ENCODE peak calls at places on chromosomes 7 and 10, in five cellular contexts. C is PC-3; A is GM12865; Z is BJ; M is naive thymus-derived CD4-positive, alpha-beta T cell. R is an unnamed sample.

GRCh38 chr7:149625947-149626392 is 128.4 kb upstream of the ZNF746 start:
- DNase-seq in C (no peak), A (no peak), Z (peak), M (no peak), R (no peak)

GRCh38 chr10:79483948-79484347 is 28.4 kb upstream of the EIF5AL1 start:
- DNase-seq in C (no peak), A (no peak), Z (peak), M (no peak), R (no peak)

GRCh38 chr10:70512149-70512611 is 33.6 kb downstream of the PALD1 start:
- DNase-seq in C (no peak), A (no peak), Z (no peak), M (no peak), R (no peak)

GRCh38 chr10:79335094-79335469 is 12.2 kb upstream of the PPIF start:
- DNase-seq in C (no peak), A (no peak), Z (no peak), M (no peak), R (no peak)

GRCh38 chr10:109996225-109996624 is 11.6 kb upstream of the ADD3 start:
- DNase-seq in C (peak), A (peak), Z (no peak), M (no peak), R (no peak)

GRCh38 chr7:155456772-155457543 is 971 bp upstream of the EN2 start:
- DNase-seq in C (peak), A (no peak), Z (no peak), M (no peak), R (no peak)

GRCh38 chr7:55382251-55382650 is 17.1 kb downstream of the LANCL2 start:
- DNase-seq in C (no peak), A (no peak), Z (no peak), M (no peak), R (no peak)

GRCh38 chr10:57624856-57625592 is 642.7 kb downstream of the IPMK start:
- DNase-seq in C (peak), A (no peak), Z (no peak), M (no peak), R (no peak)

GRCh38 chr7:39595102-39595620 is 28.2 kb upstream of the RALA start:
- DNase-seq in C (peak), A (no peak), Z (no peak), M (no peak), R (no peak)

GRCh38 chr7:118306771-118307170 is 82.3 kb downstream of the ANKRD7 start:
- DNase-seq in C (no peak), A (no peak), Z (no peak), M (no peak), R (no peak)

GRCh38 chr7:103902917-103903316 is 86.5 kb downstream of the RELN start:
- DNase-seq in C (no peak), A (no peak), Z (no peak), M (no peak), R (peak)

GRCh38 chr7:43538404-43538771 is 44.5 kb upstream of the STK17A start:
- DNase-seq in C (no peak), A (no peak), Z (no peak), M (no peak), R (no peak)

GRCh38 chr7:28623105-28623730 is 210.9 kb downstream of the CREB5 start:
- DNase-seq in C (peak), A (peak), Z (peak), M (no peak), R (no peak)

DNA sequence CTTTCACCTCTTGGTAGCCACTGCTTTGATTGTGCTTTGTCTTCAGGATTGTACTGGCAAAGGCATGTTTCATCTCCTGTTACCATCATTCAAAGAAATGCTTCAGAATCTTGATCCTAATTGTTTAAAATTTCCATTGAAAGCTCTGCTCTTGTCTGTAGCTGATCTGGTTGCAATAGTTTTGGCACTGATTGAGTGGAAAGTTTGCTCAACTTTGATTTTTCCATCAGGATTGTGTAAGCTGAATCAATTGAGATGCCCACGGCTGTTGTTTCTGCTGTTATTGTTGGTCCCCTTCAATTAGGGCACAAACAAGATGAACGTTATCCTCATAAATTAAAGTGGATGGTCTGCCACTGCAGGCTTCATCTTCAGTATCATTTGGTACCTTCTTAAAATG is 14.6 kb upstream of the NUB1 start:
- DNase-seq in C (no peak), A (no peak), Z (no peak), M (no peak), R (no peak)
- H3K4me3 ChIP-seq in C (no peak), A (no peak), Z (no peak), M (no peak), R (no peak)

GRCh38 chr7:100019908-100020307 is 4.5 kb downstream of the ZKSCAN1 start:
- DNase-seq in C (no peak), A (no peak), Z (no peak), M (no peak), R (no peak)

GRCh38 chr7:100016209-100016901 is 959 bp downstream of the ZKSCAN1 start:
- DNase-seq in C (no peak), A (no peak), Z (no peak), M (no peak), R (no peak)

GRCh38 chr7:100017875-100018274 is 2.5 kb downstream of the ZKSCAN1 start:
- DNase-seq in C (no peak), A (no peak), Z (no peak), M (no peak), R (no peak)

GRCh38 chr7:100015232-100016208 is at the start of gene ZKSCAN1:
- DNase-seq in C (peak), A (peak), Z (no peak), M (peak), R (peak)

DNA sequence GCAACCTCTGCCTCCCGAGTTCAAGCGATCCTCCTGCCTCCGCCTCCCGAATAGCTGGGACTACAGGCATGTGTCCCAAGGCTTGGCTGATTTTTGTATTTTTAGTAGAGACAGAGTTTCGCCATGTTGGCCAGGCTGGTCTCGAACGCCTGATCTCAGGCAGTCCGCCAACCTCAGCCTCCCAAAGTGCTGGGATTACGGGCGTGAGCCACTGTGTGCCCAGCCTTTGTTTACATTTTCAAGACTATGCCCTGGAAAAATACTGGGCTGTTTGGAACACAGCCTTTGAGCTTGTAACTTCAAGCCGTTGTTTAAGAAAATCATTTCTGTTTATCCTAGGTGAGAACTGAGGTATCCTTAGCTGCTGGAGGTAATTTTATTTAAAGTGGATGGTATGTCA is 1.9 kb downstream of the ZKSCAN1 start:
- DNase-seq in C (no peak), A (no peak), Z (no peak), M (no peak), R (no peak)
- H3K4me3 ChIP-seq in C (peak), A (no peak), Z (no peak), M (no peak), R (no peak)

DNA sequence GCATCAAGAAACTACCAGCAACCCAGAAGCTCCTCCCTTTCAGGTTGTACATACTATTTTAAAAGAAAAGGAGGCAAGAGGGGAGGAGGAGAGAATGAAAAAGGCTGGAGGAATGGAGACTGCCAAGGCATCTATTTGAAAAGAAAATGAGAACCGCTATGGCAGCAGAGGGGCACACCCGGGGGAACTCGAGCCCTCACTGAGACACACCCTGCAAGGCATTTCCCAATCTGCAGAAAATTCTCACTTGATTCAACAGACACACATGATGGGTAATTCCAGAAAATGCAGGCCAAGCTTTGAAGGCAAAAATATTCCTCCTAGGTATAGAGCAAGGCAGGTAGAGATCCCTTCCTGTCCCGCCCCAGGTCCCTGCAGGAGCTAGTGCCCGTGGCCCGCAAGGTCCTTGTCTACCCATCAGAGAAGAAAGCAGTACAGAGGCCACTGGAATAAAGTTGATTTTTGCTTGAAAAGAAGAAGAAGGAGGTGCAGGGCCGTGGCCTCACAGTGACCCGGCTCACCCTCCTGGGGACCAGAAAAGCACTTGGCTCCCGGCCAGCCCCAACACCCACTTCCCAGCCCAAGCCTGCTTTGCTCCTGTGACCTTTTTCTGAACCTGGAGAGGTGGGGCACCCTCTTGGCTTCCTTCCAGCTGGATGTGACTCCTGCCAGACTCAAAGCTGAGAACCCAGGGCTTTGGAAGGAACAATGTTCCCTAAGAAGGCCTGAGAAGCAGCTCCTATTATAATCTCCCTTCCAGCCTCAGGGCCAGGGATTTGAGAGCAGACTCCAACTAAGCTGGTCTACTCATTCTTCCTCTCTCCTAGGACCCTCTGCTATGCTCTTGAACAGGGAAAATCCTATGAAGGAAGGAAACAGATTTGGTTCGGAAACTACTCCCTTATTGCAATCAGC is 6.2 kb upstream of the PIK3CG start:
- DNase-seq in C (no peak), A (no peak), Z (no peak), M (peak), R (no peak)
- H3K4me3 ChIP-seq in C (no peak), A (no peak), Z (no peak), M (no peak), R (no peak)

GRCh38 chr10:132518572-132519381 is 18.8 kb upstream of the INPP5A start:
- DNase-seq in C (peak), A (no peak), Z (no peak), M (no peak), R (no peak)

GRCh38 chr10:132517951-132518521 is 19.6 kb upstream of the INPP5A start:
- DNase-seq in C (no peak), A (no peak), Z (no peak), M (no peak), R (no peak)

GRCh38 chr10:132514841-132515521 is 22.6 kb upstream of the INPP5A start:
- DNase-seq in C (no peak), A (no peak), Z (no peak), M (no peak), R (no peak)

GRCh38 chr10:132515811-132516726 is 21.5 kb upstream of the INPP5A start:
- DNase-seq in C (no peak), A (no peak), Z (no peak), M (no peak), R (no peak)

DNA sequence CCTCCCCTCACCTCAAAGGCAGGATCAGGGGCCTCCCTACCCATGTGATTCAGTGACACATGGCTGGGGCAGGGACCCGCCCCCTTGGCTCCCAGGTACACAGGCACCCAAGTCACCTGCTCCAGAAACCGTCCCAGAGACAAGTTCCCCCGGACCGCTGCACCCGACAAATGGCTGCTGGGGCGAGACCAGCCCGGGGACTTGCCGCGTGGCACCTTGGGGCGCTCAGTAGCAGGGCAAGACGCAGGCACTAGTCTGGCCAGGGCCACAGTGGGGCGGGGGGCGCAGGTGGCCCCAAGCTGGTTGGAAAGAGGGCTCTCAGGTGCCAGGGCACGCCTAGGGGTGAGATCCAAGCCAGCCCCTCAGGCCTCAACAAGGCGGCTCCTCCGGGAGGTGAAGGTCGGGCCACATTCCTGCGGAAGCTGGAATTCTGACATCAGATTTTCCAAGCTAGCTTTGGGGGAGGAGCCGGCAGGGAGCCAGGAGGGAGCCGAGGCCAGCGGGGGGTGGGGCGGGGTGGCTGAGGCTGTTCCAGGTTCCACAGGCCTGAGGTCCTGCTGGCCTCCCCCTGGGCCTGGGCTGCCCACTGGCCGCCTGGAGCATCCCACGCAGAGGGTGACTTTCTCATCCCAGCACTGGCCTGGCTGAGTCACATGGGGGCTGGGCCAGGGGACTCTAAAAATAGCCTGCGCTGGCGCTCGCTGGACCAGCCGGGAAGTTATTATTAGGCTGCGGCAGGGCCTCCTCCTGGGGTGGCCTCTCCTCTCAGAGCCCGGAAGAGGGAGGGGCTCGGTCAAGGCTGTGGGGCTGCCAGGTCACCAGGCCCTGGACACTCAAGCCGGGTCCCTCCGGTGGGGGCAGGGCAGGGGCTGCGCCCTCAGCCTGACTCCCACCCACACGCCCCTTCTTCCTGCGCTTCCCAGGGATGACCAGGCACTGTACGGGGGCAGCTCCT is 20.5 kb upstream of the INPP5A start:
- DNase-seq in C (peak), A (no peak), Z (peak), M (no peak), R (no peak)
- H3K4me3 ChIP-seq in C (peak), A (no peak), Z (no peak), M (no peak), R (no peak)

DNA sequence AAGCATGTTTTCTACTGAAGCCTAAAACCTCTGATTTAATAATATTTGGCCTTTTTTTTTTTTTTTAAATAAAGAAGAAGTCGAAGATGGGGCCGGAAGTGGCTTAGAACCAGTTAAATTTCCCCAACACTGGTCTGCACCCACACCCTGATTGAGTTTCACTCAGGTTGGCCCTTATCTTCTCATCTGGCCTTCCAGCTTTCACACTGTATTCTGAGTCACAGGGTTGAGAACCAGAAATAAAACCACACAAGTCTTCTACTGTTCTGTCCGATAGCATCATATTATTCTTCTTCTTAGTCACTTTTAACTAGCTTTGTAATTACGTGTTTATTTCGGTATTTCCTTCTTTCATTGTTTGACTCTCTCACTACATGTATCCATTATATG is 9.9 kb downstream of the ZNF365 start:
- DNase-seq in C (peak), A (peak), Z (peak), M (no peak), R (no peak)
- H3K4me3 ChIP-seq in C (peak), A (no peak), Z (no peak), M (no peak), R (no peak)